ENCODE peak calls at places on chromosome 5, in six cellular contexts. Z, M, R, E, T and W are unnamed samples.

GRCh38 chr5:14628346-14628745 is 36.2 kb upstream of the OTULIN start:
- DNase-seq in T (peak), Z (peak), R (no peak), E (peak), M (no peak), W (no peak)

GRCh38 chr5:98904786-98905185 is 24.0 kb downstream of the CHD1 start:
- DNase-seq in E (no peak), M (no peak), Z (no peak), R (no peak), T (peak), W (no peak)

GRCh38 chr5:133610489-133611356 is 1.6 kb downstream of the FSTL4 start:
- DNase-seq in Z (no peak), M (peak), E (no peak), T (no peak), R (peak), W (peak)

GRCh38 chr5:82352146-82352791 is 74.1 kb upstream of the RPS23 start:
- DNase-seq in T (peak), E (no peak), R (no peak), M (no peak), Z (no peak), W (no peak)

GRCh38 chr5:34611829-34612415 is 44.2 kb upstream of the RAI14 start:
- DNase-seq in M (no peak), T (no peak), R (no peak), Z (no peak), E (no peak), W (no peak)

GRCh38 chr5:178832618-178833201 is 27.0 kb upstream of the ZNF354B start:
- DNase-seq in T (no peak), R (no peak), Z (no peak), M (no peak), E (no peak), W (no peak)

GRCh38 chr5:81579525-81579924 is 171.4 kb downstream of the SSBP2 start:
- DNase-seq in R (no peak), M (no peak), E (no peak), Z (no peak), T (peak), W (no peak)

GRCh38 chr5:150138551-150139265 is 16.9 kb downstream of the PDGFRB start:
- DNase-seq in T (peak), Z (no peak), E (peak), M (no peak), R (no peak), W (no peak)

GRCh38 chr5:143445726-143446125 is 42.2 kb upstream of the NR3C1 start:
- DNase-seq in M (no peak), T (peak), R (no peak), E (no peak), Z (no peak), W (no peak)

GRCh38 chr5:40972434-40972833 is 63.1 kb downstream of the C7 start:
- DNase-seq in T (no peak), E (no peak), M (no peak), R (no peak), Z (no peak), W (no peak)

GRCh38 chr5:54905942-54906537 is 79.4 kb downstream of the ESM1 start:
- DNase-seq in E (peak), M (peak), R (no peak), Z (peak), T (peak), W (peak)

GRCh38 chr5:138770977-138771376 is 17.8 kb downstream of the CTNNA1 start:
- DNase-seq in E (no peak), R (no peak), M (no peak), T (no peak), Z (no peak), W (no peak)

GRCh38 chr5:143871672-143872071 is 59.7 kb downstream of the HMHB1 start:
- DNase-seq in T (no peak), R (no peak), M (no peak), Z (no peak), E (no peak), W (no peak)

GRCh38 chr5:57410374-57411320 is 72.0 kb downstream of the ACTBL2 start:
- DNase-seq in R (no peak), Z (no peak), E (no peak), T (no peak), M (no peak), W (no peak)

DNA sequence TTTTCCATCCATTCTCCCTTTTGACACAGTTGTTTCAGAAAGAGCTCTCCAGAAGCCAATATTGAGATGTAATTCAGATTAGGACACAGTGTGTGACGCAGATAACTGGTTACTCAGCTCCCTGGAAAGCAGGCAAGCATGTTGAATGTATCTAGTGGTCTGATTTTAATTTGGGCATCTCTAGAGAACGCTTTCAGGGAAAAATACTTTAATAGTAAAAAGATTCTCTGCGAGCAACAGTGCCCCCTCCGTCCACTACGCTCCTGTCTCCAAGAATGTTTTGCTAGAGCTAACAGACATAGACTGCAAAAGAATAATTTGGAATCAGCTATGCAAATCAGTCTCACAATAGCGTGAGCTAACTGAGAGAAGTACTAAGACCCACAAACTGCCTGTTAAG is 23.3 kb downstream of the CFAP90 start:
- DNase-seq in M (no peak), E (no peak), Z (no peak), T (no peak), R (no peak), W (no peak)
- H3K27ac ChIP-seq in M (no peak), E (no peak), Z (no peak), T (no peak), R (no peak), W (peak)

GRCh38 chr5:53337827-53338226 is 142.6 kb upstream of the FST start:
- DNase-seq in R (no peak), Z (no peak), T (peak), M (no peak), E (no peak), W (no peak)
- H3K27ac ChIP-seq in R (no peak), Z (no peak), T (no peak), M (no peak), E (no peak), W (no peak)

GRCh38 chr5:154873791-154874331 is 15.4 kb downstream of the CNOT8 start:
- DNase-seq in M (no peak), E (no peak), R (no peak), Z (no peak), T (no peak), W (no peak)
- H3K27ac ChIP-seq in M (no peak), E (no peak), R (no peak), Z (no peak), T (no peak), W (peak)

GRCh38 chr5:126523818-126524522 is 71.0 kb downstream of the ALDH7A1 start:
- DNase-seq in E (no peak), Z (no peak), T (peak), R (no peak), M (no peak), W (no peak)
- H3K27ac ChIP-seq in E (peak), Z (no peak), T (no peak), R (no peak), M (no peak), W (peak)

GRCh38 chr5:172719211-172719610 is 51.8 kb downstream of the DUSP1 start:
- DNase-seq in E (no peak), T (no peak), M (no peak), Z (no peak), R (no peak), W (no peak)

GRCh38 chr5:172721455-172722308 is 49.3 kb downstream of the DUSP1 start:
- DNase-seq in M (no peak), R (no peak), T (peak), Z (no peak), E (no peak), W (no peak)

GRCh38 chr5:172722309-172722815 is 48.6 kb downstream of the DUSP1 start:
- DNase-seq in Z (no peak), E (no peak), T (no peak), R (no peak), M (no peak), W (peak)

GRCh38 chr5:172718527-172719114 is 52.4 kb downstream of the DUSP1 start:
- DNase-seq in R (no peak), Z (no peak), E (no peak), T (no peak), M (no peak), W (no peak)

DNA sequence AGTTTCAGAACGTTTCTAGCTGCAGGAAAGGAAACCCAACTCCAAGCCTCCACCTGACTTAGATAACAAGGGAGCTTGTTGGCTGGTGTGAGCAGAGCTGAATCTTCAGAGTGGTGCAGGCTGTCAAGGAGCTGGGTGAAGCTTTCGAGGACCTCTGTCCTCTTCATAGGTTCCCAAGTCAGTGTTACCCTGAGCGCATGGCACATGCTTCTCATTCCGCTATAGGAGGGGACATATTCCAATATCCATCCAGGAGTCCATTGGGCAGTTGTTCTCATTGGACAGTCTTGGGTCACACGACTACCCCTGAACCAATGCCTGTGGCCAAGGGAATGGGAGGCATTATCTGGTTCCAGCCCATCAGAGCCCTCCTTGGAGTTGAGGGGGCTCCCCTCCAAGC is 50.3 kb downstream of the DUSP1 start:
- DNase-seq in M (no peak), T (no peak), Z (no peak), E (no peak), R (no peak), W (no peak)
- H3K27ac ChIP-seq in M (no peak), T (no peak), Z (no peak), E (no peak), R (no peak), W (no peak)

DNA sequence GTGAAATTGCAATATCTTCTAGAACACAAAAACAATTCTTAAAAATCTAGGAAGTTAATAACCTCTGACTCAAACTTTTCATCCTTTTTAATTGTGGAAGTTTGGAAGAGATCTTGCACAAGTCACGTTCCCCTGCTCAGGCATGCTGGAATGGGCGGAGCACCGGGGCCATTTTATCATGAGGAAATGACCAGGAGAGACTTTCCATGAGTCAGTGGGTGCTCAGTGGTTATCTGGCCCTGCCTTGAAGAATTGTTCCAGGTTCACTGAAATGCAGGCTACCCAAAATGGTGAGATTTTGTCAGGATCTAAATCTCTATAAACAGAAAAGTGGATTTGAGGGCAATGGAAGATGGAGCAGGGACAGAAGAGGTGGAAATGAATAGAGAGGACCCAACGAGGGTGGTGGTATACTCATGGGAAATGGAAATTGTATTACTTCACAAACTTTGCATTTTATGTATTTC is 61.2 kb downstream of the FYB1 start:
- DNase-seq in E (no peak), M (no peak), R (no peak), Z (no peak), T (no peak), W (no peak)
- H3K27ac ChIP-seq in E (no peak), M (no peak), R (no peak), Z (no peak), T (no peak), W (no peak)

GRCh38 chr5:524442-525163 is at the start of gene SLC9A3:
- DNase-seq in Z (no peak), T (no peak), E (no peak), R (no peak), M (no peak), W (no peak)

GRCh38 chr5:525916-526315 is 1.7 kb upstream of the SLC9A3 start:
- DNase-seq in Z (no peak), E (no peak), T (no peak), R (no peak), M (no peak), W (no peak)

GRCh38 chr5:525164-525761 is 1.0 kb upstream of the SLC9A3 start:
- DNase-seq in R (no peak), M (no peak), E (no peak), T (no peak), Z (no peak), W (no peak)

GRCh38 chr5:522899-523657 is 1.2 kb downstream of the SLC9A3 start:
- DNase-seq in M (peak), E (no peak), R (no peak), Z (no peak), T (no peak), W (no peak)

GRCh38 chr5:523658-524441 is 399 bp downstream of the SLC9A3 start:
- DNase-seq in M (no peak), Z (no peak), R (no peak), T (no peak), E (no peak), W (no peak)
- H3K27ac ChIP-seq in M (no peak), Z (no peak), R (no peak), T (no peak), E (no peak), W (no peak)

DNA sequence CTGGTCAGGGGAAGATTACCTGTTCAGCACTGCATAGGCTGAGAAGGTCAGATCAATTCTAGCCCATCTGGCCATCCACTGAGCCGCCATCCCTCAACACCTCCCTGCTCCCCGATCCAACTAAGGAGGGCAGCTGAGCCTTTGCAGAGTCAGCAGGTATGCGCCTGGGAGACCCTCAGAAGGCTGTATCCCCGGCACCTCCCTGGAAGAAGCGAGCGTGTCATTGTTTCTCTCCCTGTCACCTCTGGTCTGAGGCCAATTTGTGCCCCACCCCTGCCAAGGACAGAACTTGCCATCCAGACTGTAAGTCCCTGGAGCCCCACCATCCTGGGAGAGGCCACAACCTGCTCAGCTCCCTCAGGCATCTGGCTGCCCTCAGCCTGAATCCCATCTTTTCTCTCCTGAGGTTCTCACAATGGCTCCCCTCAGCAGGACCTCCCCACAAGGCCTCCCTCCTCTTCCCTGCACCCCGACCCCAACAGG is 2.6 kb downstream of the CLTB start:
- DNase-seq in M (peak), Z (no peak), E (no peak), R (no peak), T (no peak), W (no peak)
- H3K27ac ChIP-seq in M (no peak), Z (no peak), E (no peak), R (no peak), T (no peak), W (no peak)